ENCODE peak calls at places on chromosome 20, in four cellular contexts. A, V, B and Q are unnamed samples.

GRCh38 chr20:9838378-9839295 is at the start of gene PAK5:
- DNase-seq in V (no peak), A (peak), B (peak), Q (no peak)

GRCh38 chr20:41436679-41437078 is 70.1 kb upstream of the EMILIN3 start:
- DNase-seq in V (no peak), A (no peak), B (no peak), Q (no peak)

GRCh38 chr20:22663528-22664025 is 79.2 kb upstream of the FOXA2 start:
- DNase-seq in V (no peak), A (peak), B (no peak), Q (no peak)

GRCh38 chr20:35171753-35172433 is at the start of gene PROCR:
- DNase-seq in V (no peak), B (no peak), A (peak), Q (peak)

GRCh38 chr20:40945189-40945588 is 83.4 kb upstream of the TOP1 start:
- DNase-seq in B (no peak), V (no peak), A (no peak), Q (no peak)

GRCh38 chr20:1905693-1906092 is 10.5 kb downstream of the SIRPA start:
- DNase-seq in B (no peak), V (no peak), A (no peak), Q (no peak)

GRCh38 chr20:62815066-62815991 is 1.5 kb upstream of the COL9A3 start:
- DNase-seq in A (peak), V (no peak), B (peak), Q (peak)

GRCh38 chr20:44428174-44429016 is 47.3 kb upstream of the TTPAL start:
- DNase-seq in A (no peak), V (no peak), B (peak), Q (no peak)

GRCh38 chr20:51633430-51633829 is 90.9 kb upstream of the NFATC2 start:
- DNase-seq in B (no peak), V (no peak), A (no peak), Q (no peak)

DNA sequence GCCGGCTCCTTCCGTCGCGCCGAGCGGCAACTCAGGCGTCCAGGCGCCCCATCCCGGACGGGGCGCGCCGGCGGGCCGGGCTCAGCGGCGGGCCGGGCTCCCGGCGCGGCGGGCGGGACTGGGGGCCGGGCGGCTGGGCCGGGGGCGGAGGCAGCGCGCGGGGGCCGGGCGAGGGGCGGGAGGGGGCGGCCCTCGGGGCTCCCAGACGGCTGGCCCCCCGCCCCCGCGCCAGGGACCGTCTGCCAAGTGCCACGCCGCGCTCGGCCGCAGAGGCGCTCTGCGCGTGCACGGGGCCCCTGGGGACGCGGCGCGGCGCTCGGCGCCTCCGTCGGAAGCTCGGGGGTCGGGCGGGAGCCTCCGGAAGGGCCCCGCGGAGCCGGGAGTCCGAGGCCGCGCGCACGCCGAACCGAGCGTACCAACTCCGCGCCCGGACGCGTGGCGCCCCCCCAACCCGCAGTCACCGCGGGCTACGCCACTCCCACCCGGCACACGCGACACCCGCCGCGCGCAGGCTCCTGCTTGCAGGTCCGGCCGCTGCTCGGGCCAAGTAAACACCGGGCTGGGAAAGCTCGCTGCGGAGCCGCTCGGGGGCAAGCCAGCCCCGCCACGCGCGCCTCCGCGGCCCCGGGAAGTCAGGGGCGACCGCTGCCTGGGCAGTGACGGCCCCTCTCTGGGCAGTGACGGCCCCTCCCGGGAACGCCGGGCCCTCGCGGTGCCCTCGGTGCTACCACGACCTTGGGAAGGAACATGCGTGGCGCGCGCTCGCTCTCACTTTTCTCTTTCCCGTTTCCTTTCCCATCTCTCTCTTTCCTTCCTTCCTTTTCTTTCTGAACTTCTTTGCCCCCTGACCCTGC is at the start of gene PREX1:
- DNase-seq in V (no peak), A (peak), B (no peak), Q (peak)
- TF ChIP-seq ETV6 in V (no peak), A (peak), B (no peak), Q (no peak)

DNA sequence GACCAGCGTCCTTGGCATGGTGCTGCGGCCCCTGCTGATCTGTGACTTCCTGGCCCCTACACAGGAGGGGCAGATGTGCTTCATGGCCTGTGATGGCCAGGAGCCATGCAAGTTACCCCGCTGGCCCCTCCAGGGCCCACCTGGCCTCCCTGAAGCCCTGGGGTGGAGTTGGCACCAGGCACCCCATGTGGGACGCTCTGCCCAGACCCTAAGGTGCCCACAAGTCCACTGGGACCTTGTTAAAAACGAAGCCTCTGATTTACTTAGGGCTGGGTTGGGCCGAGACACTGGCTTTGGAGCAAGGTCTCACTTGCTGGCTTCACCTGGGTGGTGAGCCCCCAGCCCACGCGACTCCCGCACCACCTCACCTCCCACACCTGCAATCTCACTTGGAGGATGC is 139.0 kb downstream of the PHACTR3 start:
- DNase-seq in B (no peak), A (no peak), V (no peak), Q (no peak)
- TF ChIP-seq ETV6 in B (no peak), A (no peak), V (no peak), Q (no peak)

DNA sequence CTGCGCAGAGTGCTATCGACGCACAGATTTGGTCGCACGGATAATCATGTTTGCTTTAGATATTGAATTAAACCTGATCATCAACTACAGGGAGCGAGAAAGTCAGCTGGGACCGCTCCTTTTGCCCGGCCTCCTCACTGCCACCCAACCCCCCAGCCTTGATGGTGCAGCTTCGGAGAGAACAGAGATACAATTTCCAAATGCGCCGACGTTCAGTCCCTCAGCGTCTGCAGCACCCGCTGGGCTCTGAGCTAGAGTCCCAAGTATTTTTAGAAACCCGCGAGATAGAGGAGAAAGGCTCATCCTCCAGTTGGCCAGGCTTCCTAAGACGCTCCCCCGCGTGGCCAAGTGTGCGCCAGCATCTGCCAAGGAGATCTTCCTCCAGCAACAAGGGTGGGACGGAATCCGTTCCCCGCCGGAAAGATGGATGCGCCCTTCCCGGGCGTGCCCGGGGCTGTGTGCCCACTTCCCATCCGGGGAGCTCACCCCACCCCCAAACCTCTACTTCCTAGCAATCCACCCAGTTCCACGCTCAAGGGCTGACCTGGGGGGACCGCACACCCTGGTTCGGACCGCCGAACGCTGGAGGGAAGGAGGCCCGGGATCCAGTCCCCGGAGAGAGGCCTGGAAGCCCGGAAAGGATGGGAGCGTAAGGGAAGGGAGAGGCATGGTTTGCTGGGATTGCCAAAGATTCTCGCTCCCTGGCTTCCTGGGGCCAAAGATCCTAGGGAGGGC is 4.1 kb downstream of the NKX2-2 start:
- DNase-seq in A (peak), B (no peak), V (no peak), Q (no peak)
- TF ChIP-seq ETV6 in A (no peak), B (no peak), V (no peak), Q (no peak)

DNA sequence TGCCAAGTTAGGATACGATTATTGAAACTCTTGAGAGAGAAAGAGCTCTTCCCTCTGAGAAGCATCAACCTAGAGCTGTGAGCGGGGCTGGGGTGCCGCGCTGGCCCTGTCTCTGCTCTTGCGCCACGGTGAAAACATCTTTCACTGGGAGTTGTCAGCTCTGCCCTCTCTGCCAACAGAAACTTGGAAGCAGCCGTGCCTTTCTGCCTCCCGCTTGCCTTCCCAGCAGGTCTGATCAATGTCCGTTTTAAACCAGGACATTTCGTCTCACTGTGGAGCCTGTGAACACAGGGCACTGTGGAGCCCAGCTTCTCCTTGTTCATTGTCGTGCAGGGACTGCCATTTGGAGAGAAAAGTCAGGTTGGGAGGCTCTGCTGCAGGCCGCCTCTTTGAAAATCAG is 249.2 kb upstream of the PMEPA1 start:
- DNase-seq in V (no peak), A (no peak), B (no peak), Q (no peak)
- TF ChIP-seq ETV6 in V (no peak), A (no peak), B (no peak), Q (no peak)

GRCh38 chr20:277496-277781 is 13.1 kb downstream of the C20orf96 start:
- DNase-seq in V (no peak), A (no peak), B (no peak), Q (no peak)
- TF ChIP-seq ETV6 in V (no peak), A (no peak), B (no peak), Q (no peak)

DNA sequence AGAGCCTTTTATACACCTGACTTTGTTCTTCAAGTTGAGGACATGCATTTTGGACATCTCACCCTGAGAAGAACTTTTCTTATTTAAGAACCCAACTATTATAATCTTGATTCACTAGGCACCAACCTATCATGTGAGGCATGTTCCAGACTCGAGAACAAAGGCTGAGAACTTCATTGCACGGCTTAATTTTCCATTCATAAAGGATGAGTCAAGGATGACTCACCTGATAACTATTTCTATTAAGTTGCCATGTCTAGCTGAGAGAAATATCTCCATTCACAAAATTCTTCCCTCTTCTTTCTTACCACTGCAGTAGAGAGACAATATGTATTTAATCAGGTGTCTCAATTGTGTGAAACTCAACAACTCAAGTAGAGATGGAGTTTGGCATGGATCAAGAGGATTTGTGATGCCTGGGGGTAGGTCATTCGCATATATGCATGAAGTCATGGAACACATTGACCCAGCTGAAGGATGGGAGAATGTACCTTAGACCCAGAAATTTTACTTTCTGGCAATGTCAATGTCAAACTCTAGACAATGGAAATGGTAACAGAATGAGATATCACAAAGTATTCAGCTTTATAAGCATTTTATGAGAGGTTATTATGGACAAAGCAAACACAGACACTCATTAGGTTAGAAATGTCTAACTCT is 208.7 kb upstream of the PRND start:
- DNase-seq in A (no peak), V (no peak), B (peak), Q (no peak)
- TF ChIP-seq ETV6 in A (no peak), V (no peak), B (no peak), Q (no peak)

GRCh38 chr20:38184098-38184497 is 19.0 kb upstream of the TGM2 start:
- DNase-seq in A (no peak), V (no peak), B (no peak), Q (no peak)

GRCh38 chr20:38186788-38187221 is 21.7 kb upstream of the TGM2 start:
- DNase-seq in A (no peak), B (no peak), V (no peak), Q (no peak)

GRCh38 chr20:38190936-38191371 is 25.9 kb upstream of the TGM2 start:
- DNase-seq in V (no peak), B (no peak), A (no peak), Q (no peak)

GRCh38 chr20:38190166-38190565 is 25.1 kb upstream of the TGM2 start:
- DNase-seq in A (no peak), V (no peak), B (no peak), Q (no peak)

GRCh38 chr20:38187512-38187911 is 22.4 kb upstream of the TGM2 start:
- DNase-seq in V (no peak), B (peak), A (peak), Q (peak)
- TF ChIP-seq ETV6 in V (no peak), B (no peak), A (no peak), Q (no peak)

GRCh38 chr20:32672982-32673727 is 586 bp downstream of the C20orf203 start:
- DNase-seq in A (peak), B (no peak), V (no peak), Q (no peak)
- TF ChIP-seq ETV6 in A (no peak), B (no peak), V (no peak), Q (no peak)

DNA sequence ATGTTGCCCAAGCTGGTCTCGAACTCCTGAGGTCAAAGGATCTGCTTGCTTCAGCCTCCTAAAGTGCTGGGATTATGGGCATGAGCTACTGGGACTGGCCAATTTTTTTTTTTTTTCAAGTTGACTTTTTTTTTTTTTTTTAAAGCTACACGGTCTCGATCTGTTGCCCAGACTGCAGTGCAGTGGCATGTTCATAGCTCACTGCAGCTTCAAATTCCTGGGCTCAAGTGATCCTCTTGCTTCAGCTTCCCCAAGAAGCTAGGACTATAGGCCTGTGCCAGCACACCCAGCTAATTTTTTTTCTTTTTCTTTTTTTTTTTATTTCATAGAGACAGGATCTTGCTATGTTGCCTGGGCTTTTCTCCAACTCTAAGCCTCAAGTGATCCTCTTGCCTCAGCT is 59.5 kb downstream of the NCOA3 start:
- DNase-seq in V (no peak), B (no peak), A (no peak), Q (no peak)
- TF ChIP-seq ETV6 in V (no peak), B (no peak), A (no peak), Q (no peak)

GRCh38 chr20:5002077-5002413 is 735 bp upstream of the SLC23A2 start:
- DNase-seq in B (no peak), A (peak), V (no peak), Q (no peak)

GRCh38 chr20:4998160-4998651 is 3.1 kb downstream of the SLC23A2 start:
- DNase-seq in B (peak), V (peak), A (no peak), Q (no peak)

GRCh38 chr20:5001174-5002076 is at the start of gene SLC23A2:
- DNase-seq in V (no peak), A (peak), B (no peak), Q (peak)

GRCh38 chr20:4999788-5000187 is 1.5 kb downstream of the SLC23A2 start:
- DNase-seq in B (no peak), A (no peak), V (no peak), Q (no peak)

GRCh38 chr20:5000263-5001173 is 792 bp downstream of the SLC23A2 start:
- DNase-seq in V (no peak), A (peak), B (peak), Q (no peak)
- TF ChIP-seq ETV6 in V (no peak), A (no peak), B (no peak), Q (no peak)